ENCODE peak calls at places on chromosomes 6 and 20, in four cellular contexts. One of them, this sample, is unnamed.

GRCh38 chr6:1222426-1223311 is 89.2 kb upstream of the FOXQ1 start:
- DNase-seq in K562: no peak
- DNase-seq in A549: no peak
- DNase-seq in HepG2: no peak
- DNase-seq in this sample: peak; percentile 35

GRCh38 chr6:90456001-90456400 is 130.9 kb downstream of the MAP3K7 start:
- DNase-seq in K562: no peak
- DNase-seq in A549: no peak
- DNase-seq in HepG2: no peak
- DNase-seq in this sample: no peak

GRCh38 chr6:111550953-111551352 is 54.7 kb downstream of the TRAF3IP2 start:
- DNase-seq in K562: no peak
- DNase-seq in A549: no peak
- DNase-seq in HepG2: no peak
- DNase-seq in this sample: no peak

GRCh38 chr6:13412639-13413465 is 74.5 kb downstream of the GFOD1 start:
- DNase-seq in K562: no peak
- DNase-seq in A549: no peak
- DNase-seq in HepG2: peak; percentile 80
- DNase-seq in this sample: no peak

GRCh38 chr6:106974337-106974998 is at the start of gene CD24:
- DNase-seq in K562: peak; percentile 28
- DNase-seq in A549: peak; percentile 36
- DNase-seq in HepG2: no peak
- DNase-seq in this sample: peak; percentile 68

GRCh38 chr6:35568967-35569606 is 56.4 kb upstream of the TULP1 start:
- DNase-seq in K562: peak; percentile 54
- DNase-seq in A549: no peak
- DNase-seq in HepG2: peak; percentile 16
- DNase-seq in this sample: peak; percentile 79

GRCh38 chr6:12024715-12025434 is 12.8 kb downstream of the HIVEP1 start:
- DNase-seq in K562: no peak
- DNase-seq in A549: no peak
- DNase-seq in HepG2: no peak
- DNase-seq in this sample: no peak

GRCh38 chr6:136723780-136724179 is 68.5 kb downstream of the MAP3K5 start:
- DNase-seq in K562: no peak
- DNase-seq in A549: no peak
- DNase-seq in HepG2: no peak
- DNase-seq in this sample: no peak

GRCh38 chr20:50580016-50580747 is 70.0 kb downstream of the PTPN1 start:
- DNase-seq in K562: peak; percentile 79
- DNase-seq in A549: peak; percentile 91
- DNase-seq in HepG2: peak; percentile 70
- DNase-seq in this sample: peak; percentile 72

GRCh38 chr20:50017576-50018248 is 34.9 kb downstream of the SNAI1 start:
- DNase-seq in K562: no peak
- DNase-seq in A549: no peak
- DNase-seq in HepG2: no peak
- DNase-seq in this sample: no peak

GRCh38 chr6:35368038-35368887 is 25.9 kb downstream of the PPARD start:
- DNase-seq in K562: peak; percentile 21
- DNase-seq in A549: no peak
- DNase-seq in HepG2: peak; percentile 96
- DNase-seq in this sample: no peak

GRCh38 chr6:26475823-26476729 is 18.3 kb downstream of the BTN2A1 start:
- DNase-seq in K562: peak; percentile 54
- DNase-seq in A549: no peak
- DNase-seq in HepG2: peak; percentile 31
- DNase-seq in this sample: no peak

GRCh38 chr6:158905277-158905676 is 86.1 kb upstream of the EZR start:
- DNase-seq in K562: no peak
- DNase-seq in A549: no peak
- DNase-seq in HepG2: no peak
- DNase-seq in this sample: no peak

GRCh38 chr20:40251284-40251932 is 437.6 kb downstream of the MAFB start:
- DNase-seq in K562: peak; percentile 51
- DNase-seq in A549: peak; percentile 4
- DNase-seq in HepG2: peak; percentile 70
- DNase-seq in this sample: no peak
- TF ChIP-seq CTCF in K562: peak; percentile 66
- TF ChIP-seq CTCF in A549: no peak
- TF ChIP-seq CTCF in HepG2: peak; percentile 87
- TF ChIP-seq CTCF in this sample: no peak

GRCh38 chr20:37511605-37512275 is 9.3 kb upstream of the NNAT start:
- DNase-seq in K562: no peak
- DNase-seq in A549: no peak
- DNase-seq in HepG2: no peak
- DNase-seq in this sample: no peak
- TF ChIP-seq POLR2A in K562: no peak
- TF ChIP-seq POLR2A in A549: no peak
- TF ChIP-seq POLR2A in HepG2: no peak
- TF ChIP-seq POLR2A in this sample: no peak

GRCh38 chr6:166800110-166800509 is 156.2 kb downstream of the RNASET2 start:
- DNase-seq in K562: no peak
- DNase-seq in A549: no peak
- DNase-seq in HepG2: no peak
- DNase-seq in this sample: no peak

GRCh38 chr6:166802437-166802836 is 153.9 kb downstream of the RNASET2 start:
- DNase-seq in K562: no peak
- DNase-seq in A549: no peak
- DNase-seq in HepG2: no peak
- DNase-seq in this sample: no peak

GRCh38 chr6:166806217-166806838 is 150.0 kb downstream of the RNASET2 start:
- DNase-seq in K562: no peak
- DNase-seq in A549: no peak
- DNase-seq in HepG2: no peak
- DNase-seq in this sample: no peak

GRCh38 chr6:166806962-166807757 is 149.2 kb downstream of the RNASET2 start:
- DNase-seq in K562: no peak
- DNase-seq in A549: no peak
- DNase-seq in HepG2: no peak
- DNase-seq in this sample: no peak

GRCh38 chr6:166803455-166803854 is 152.9 kb downstream of the RNASET2 start:
- DNase-seq in K562: no peak
- DNase-seq in A549: no peak
- DNase-seq in HepG2: no peak
- DNase-seq in this sample: no peak
- TF ChIP-seq EP300 in K562: no peak
- TF ChIP-seq EP300 in A549: no peak
- TF ChIP-seq EP300 in HepG2: no peak
- TF ChIP-seq EP300 in this sample: no peak

DNA sequence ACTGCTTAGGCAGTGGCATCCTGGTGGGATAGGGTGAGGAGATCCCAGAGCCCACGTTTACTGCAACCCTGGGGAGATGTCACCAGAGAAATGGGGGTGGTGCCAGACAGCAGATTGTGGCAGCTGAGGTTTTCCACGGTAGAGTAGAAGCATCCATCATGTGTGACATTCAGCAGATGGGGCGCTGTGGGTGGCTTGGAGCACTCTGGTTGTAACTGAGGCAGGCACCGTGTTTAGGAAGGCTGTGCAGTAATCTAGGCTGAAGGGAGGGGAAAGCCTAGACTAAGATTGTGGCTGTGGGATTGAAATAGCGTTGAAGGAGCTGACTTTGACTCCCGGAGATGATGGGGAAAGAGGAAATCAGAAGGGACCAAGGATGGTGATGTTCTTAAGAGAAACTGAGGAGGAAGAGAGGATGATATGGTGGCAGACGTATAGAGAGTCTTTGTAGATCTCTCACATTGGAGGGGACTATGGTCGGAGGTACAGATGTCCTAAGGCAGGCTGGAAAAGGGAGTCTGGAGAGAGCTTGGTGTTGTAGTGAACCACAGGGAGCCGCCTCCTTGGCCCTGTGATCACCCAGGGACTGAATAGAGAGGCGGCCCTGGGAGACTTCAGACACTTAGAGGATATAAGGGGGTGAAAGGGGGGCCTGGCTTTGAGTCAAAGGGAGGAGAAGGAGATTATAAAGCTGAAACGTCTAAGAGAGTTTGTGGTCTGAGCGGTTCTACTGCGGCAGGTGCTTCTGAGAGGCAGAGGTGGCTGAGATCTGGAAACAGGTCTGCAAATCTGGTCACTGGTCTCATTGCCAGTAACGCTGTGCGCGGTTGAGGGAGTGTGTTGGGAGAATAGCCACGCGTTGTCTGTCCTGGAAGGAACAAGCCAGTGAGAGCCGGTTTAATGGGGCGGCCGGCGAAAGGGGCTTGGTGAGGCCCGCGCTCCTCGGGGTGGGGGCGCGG is 792 bp upstream of the MICA start:
- DNase-seq in K562: peak; percentile 52
- DNase-seq in A549: no peak
- DNase-seq in HepG2: no peak
- DNase-seq in this sample: no peak
- TF ChIP-seq CTCF in K562: no peak
- TF ChIP-seq CTCF in A549: no peak
- TF ChIP-seq CTCF in HepG2: no peak
- TF ChIP-seq CTCF in this sample: no peak

GRCh38 chr20:62640870-62641748 is 1.2 kb upstream of the SLCO4A1 start:
- DNase-seq in K562: no peak
- DNase-seq in A549: no peak
- DNase-seq in HepG2: no peak
- DNase-seq in this sample: no peak

GRCh38 chr20:62642666-62643520 is 590 bp downstream of the SLCO4A1 start:
- DNase-seq in K562: peak; percentile 66
- DNase-seq in A549: no peak
- DNase-seq in HepG2: no peak
- DNase-seq in this sample: no peak

GRCh38 chr20:62644044-62644795 is 1.9 kb downstream of the SLCO4A1 start:
- DNase-seq in K562: no peak
- DNase-seq in A549: no peak
- DNase-seq in HepG2: no peak
- DNase-seq in this sample: no peak

GRCh38 chr20:62643521-62644043 is 1.3 kb downstream of the SLCO4A1 start:
- DNase-seq in K562: peak; percentile 18
- DNase-seq in A549: no peak
- DNase-seq in HepG2: no peak
- DNase-seq in this sample: no peak

DNA sequence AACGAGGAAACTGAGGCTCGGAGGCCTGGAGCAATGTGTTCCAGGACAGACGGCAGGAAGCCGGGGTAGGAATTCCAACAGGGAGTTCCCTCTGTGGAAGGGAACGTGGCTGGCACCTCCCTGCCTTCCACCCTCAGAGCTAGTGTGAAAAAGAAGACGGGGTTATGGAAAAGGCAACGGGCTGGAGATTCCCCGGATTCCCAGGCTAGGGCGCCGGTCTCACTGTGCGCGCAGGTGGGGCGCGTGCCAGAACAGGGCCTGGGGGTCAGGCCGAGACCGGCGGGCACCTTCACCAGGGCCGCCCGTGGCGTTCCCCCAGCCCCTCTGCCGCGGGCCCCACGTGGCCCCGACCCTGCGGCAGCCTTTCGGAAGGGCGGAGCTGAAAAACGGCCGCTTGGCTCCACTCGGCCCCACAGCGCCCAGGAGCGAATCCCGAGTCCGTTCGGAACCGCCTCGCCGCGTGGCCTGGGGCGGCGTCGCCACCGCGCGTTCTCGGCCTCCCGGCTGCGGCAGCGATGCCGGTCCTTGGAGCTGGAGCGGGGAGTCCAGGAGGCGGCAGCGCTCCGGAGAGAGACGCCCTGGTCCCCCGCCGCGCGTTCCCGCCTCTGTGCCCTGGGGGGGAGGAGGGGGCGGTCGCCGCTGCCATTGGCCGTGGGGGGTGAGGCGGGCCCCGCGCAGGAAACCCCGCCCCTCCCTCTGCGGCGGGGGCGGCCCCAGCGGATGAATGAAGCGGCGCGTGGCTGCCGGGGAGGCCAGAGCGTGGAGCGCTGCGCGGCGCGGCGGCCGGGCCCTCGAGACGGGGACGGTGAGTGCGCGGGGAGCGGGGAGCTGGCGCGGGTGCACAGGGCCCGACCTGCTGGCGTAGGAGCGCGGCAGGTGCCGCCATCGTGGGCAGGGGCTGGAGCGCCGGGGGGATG is at the start of gene SLCO4A1:
- DNase-seq in K562: peak; percentile 91
- DNase-seq in A549: peak; percentile 81
- DNase-seq in HepG2: peak; percentile 59
- DNase-seq in this sample: no peak
- TF ChIP-seq POLR2A in K562: peak; percentile 84
- TF ChIP-seq POLR2A in A549: peak; percentile 45
- TF ChIP-seq POLR2A in HepG2: peak; percentile 32
- TF ChIP-seq POLR2A in this sample: peak; percentile 54

GRCh38 chr6:6886886-6887285 is 220.9 kb upstream of the RREB1 start:
- DNase-seq in K562: no peak
- DNase-seq in A549: no peak
- DNase-seq in HepG2: no peak
- DNase-seq in this sample: no peak

GRCh38 chr6:6886160-6886885 is 221.4 kb upstream of the RREB1 start:
- DNase-seq in K562: peak; percentile 93
- DNase-seq in A549: no peak
- DNase-seq in HepG2: no peak
- DNase-seq in this sample: no peak

GRCh38 chr6:6883011-6883410 is 224.8 kb upstream of the RREB1 start:
- DNase-seq in K562: no peak
- DNase-seq in A549: no peak
- DNase-seq in HepG2: no peak
- DNase-seq in this sample: no peak

GRCh38 chr6:6884193-6884627 is 223.6 kb upstream of the RREB1 start:
- DNase-seq in K562: no peak
- DNase-seq in A549: no peak
- DNase-seq in HepG2: no peak
- DNase-seq in this sample: no peak

DNA sequence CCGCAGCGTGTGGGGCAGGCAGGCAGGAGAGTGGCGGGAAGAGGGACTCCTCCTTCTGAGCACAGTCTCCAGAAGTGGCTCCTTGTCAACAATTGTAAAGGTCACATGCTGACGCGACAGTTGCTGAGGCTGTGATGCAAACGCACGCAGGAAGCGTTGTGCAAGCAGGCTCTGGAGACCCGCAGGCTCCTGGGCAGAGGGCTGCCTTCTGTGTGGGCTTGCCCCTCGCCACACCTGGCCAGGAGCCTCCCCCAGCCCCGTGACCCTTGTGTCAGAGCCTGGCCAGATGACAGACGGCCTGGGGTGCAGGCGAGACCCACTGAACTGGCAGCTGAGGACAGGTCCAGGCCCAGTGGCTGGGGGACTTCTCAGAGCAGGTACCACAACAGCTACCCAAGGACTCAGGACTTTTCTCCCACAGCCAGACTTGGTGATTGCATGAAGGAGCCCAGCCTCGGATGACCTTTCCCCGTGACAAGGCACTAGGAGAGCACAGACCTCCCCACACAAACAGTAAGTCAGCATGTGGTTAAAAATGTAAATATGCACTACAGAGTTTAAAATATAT is 222.2 kb upstream of the RREB1 start:
- DNase-seq in K562: peak; percentile 69
- DNase-seq in A549: no peak
- DNase-seq in HepG2: no peak
- DNase-seq in this sample: peak; percentile 75
- TF ChIP-seq EP300 in K562: no peak
- TF ChIP-seq EP300 in A549: no peak
- TF ChIP-seq EP300 in HepG2: no peak
- TF ChIP-seq EP300 in this sample: no peak